ENCODE peak calls at places on chromosome 20, in seven cellular contexts. J is ovary, S is aorta, F is lower lobe of right lung, L is substantia nigra, H is ascending aorta, Y is OCI-LY7. Z is an unnamed sample.

GRCh38 chr20:57804470-57805250 is 94.8 kb upstream of the PMEPA1 start:
- DNase-seq in Y (no peak), H (no peak), J (no peak), S (peak), F (no peak), L (no peak), Z (no peak)

GRCh38 chr20:58808296-58809046 is 42.2 kb downstream of the GNAS-AS1 start:
- DNase-seq in H (no peak), F (no peak), Y (no peak), L (no peak), J (no peak), S (no peak), Z (no peak)

GRCh38 chr20:38599410-38599882 is 2.2 kb upstream of the ARHGAP40 start:
- DNase-seq in Y (no peak), H (no peak), J (no peak), L (no peak), S (no peak), F (peak), Z (peak)

GRCh38 chr20:11585752-11586352 is 331.8 kb upstream of the BTBD3 start:
- DNase-seq in L (no peak), H (no peak), Y (no peak), J (no peak), S (no peak), F (no peak), Z (no peak)

GRCh38 chr20:38304845-38305447 is 990 bp downstream of the BPI start:
- DNase-seq in F (peak), S (no peak), L (peak), J (no peak), Y (peak), H (no peak), Z (no peak)

GRCh38 chr20:49389854-49390253 is 92.6 kb downstream of the KCNB1 start:
- DNase-seq in L (no peak), F (no peak), S (no peak), H (no peak), Y (no peak), J (no peak), Z (no peak)

GRCh38 chr20:58086763-58087566 is 141.5 kb downstream of the ANKRD60 start:
- DNase-seq in Y (peak), F (no peak), S (no peak), L (peak), H (peak), J (no peak), Z (no peak)

GRCh38 chr20:58179432-58180099 is 48.9 kb downstream of the ANKRD60 start:
- DNase-seq in S (peak), F (peak), H (peak), J (peak), L (peak), Y (peak), Z (no peak)

GRCh38 chr20:12528591-12529041 is 480.2 kb upstream of the SPTLC3 start:
- DNase-seq in Y (no peak), S (no peak), L (no peak), F (no peak), J (no peak), H (no peak), Z (no peak)

GRCh38 chr20:23049201-23049932 is at the start of gene THBD:
- DNase-seq in J (peak), L (no peak), S (peak), H (peak), Y (no peak), F (peak), Z (no peak)

GRCh38 chr20:3987296-3987695 is 28.1 kb downstream of the RNF24 start:
- DNase-seq in J (no peak), H (no peak), Y (no peak), L (no peak), S (no peak), F (no peak), Z (no peak)

GRCh38 chr20:57892471-57892870 is 182.7 kb upstream of the PMEPA1 start:
- DNase-seq in H (no peak), Y (no peak), F (no peak), L (no peak), J (no peak), S (peak), Z (no peak)

GRCh38 chr20:35992713-35993335 is 24.4 kb downstream of the CNBD2 start:
- DNase-seq in H (no peak), L (peak), Y (peak), J (peak), F (no peak), S (no peak), Z (no peak)

GRCh38 chr20:23889775-23890187 is 10.2 kb upstream of the CST5 start:
- DNase-seq in Y (peak), L (peak), F (no peak), H (no peak), J (no peak), S (no peak), Z (no peak)

GRCh38 chr20:44618318-44618731 is 33.2 kb downstream of the ADA start:
- DNase-seq in Y (peak), L (no peak), F (no peak), J (no peak), H (no peak), S (peak), Z (no peak)

GRCh38 chr20:46218656-46219055 is 89.6 kb downstream of the CDH22 start:
- DNase-seq in L (no peak), H (no peak), J (no peak), S (peak), F (no peak), Y (no peak), Z (no peak)

GRCh38 chr20:51190783-51191180 is 167.9 kb upstream of the KCNG1 start:
- DNase-seq in J (no peak), F (no peak), S (no peak), H (no peak), L (no peak), Y (no peak), Z (no peak)

GRCh38 chr20:58175425-58175824 is 53.0 kb downstream of the ANKRD60 start:
- DNase-seq in S (peak), L (no peak), Y (no peak), J (no peak), H (no peak), F (no peak), Z (no peak)

DNA sequence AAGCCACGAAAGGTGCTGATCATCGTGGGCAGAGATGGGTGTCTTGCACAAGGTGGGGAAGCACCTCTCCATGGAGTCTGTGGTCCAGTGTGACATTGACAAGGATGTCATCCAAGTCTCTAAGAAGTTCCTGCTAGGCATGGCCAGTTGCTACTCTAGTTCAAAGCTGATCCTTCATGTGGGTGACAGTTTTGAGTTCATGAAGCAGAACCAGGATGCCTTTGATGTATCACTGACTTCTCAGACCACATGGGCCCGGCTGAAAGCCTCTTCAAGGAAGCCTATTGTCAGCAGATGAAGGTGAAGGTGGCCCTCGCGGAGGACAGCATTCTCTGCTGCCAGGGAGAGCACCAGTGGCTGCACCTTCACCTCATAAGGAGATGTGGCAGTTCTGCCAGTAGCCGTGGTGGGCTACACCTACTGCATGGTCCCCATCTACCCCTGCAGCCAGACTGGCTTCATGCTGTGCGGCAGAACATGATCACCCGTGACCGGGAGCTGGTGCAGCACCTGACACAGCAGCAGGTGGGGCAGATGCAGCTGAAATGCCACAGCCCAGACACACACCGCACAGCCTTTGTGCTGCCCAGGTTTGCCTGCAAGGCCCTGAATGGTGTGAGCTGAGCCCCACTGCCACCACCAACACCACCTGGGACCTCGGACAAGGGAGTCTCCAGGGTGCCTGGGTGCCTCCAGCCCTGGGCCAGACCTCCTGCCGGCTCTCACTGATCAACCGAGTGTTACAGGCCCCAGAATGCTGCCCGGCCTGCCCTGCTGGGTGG is 75.0 kb upstream of the SULF2 start:
- DNase-seq in F (no peak), J (no peak), S (no peak), H (no peak), L (no peak), Y (peak), Z (no peak)
- H3K27ac ChIP-seq in F (no peak), J (no peak), S (no peak), H (no peak), L (no peak), Y (no peak), Z (no peak)

GRCh38 chr20:34557936-34558319 is 590 bp upstream of the MAP1LC3A start:
- DNase-seq in J (no peak), L (no peak), F (no peak), Y (no peak), S (no peak), H (peak), Z (no peak)
- H3K27ac ChIP-seq in J (peak), L (peak), F (peak), Y (no peak), S (peak), H (peak), Z (no peak)

DNA sequence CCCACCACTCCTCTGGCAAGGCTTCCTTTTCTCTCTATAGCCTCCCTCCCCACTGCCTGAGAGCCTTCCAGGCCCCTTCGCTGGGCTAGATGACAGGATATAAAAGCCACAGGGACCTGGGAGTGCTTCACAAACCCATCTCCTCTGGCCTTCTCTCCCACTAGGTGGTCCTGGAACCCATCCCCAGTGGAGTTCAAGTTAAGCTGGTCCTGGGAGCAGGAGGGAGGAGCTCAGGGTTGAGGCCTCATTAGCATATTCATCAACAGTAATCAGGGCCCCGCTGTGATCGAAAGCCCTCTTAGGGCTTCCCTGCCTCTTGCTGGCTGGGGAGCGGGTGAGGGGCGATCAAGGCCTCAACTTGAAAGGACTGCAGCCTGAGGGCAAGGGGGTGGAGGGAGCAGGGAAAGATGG is 9.1 kb downstream of the EBF4 start:
- DNase-seq in L (no peak), H (no peak), J (no peak), Y (no peak), S (no peak), F (no peak), Z (no peak)
- H3K27ac ChIP-seq in L (no peak), H (no peak), J (no peak), Y (no peak), S (no peak), F (no peak), Z (no peak)

DNA sequence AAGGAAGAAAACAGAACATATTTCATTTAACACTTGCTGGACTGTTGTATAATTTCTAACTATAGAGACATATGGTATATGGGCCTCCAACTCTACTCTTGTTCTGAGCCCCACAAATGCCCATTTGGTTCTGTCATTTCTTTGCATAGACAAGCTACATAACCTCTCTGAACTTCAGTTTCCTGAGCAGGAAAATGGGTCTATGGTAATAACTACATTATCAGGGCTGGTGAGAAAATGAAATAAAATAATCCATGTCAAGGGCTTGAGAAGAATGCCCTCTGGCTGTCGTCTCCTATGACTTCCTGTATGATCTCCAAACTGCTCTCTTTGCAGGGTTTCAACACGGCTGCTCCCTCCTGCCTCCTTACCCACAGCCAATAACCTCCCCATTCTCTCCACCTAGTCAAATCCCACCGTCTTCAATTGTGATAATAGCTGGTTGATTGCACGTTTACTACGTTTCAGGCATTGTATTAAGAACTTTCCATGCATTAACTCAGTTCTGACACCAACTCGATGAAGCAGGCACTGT is 12.0 kb downstream of the ZCCHC3 start:
- DNase-seq in J (no peak), S (no peak), F (no peak), L (no peak), H (no peak), Y (no peak), Z (no peak)
- H3K27ac ChIP-seq in J (peak), S (peak), F (peak), L (peak), H (peak), Y (no peak), Z (peak)

GRCh38 chr20:25297141-25297905 is 49.4 kb downstream of the PYGB start:
- DNase-seq in H (no peak), L (no peak), Y (no peak), F (no peak), J (no peak), S (no peak), Z (no peak)

GRCh38 chr20:25302596-25302995 is 54.7 kb downstream of the PYGB start:
- DNase-seq in L (no peak), Y (no peak), H (no peak), S (no peak), F (no peak), J (no peak), Z (no peak)

GRCh38 chr20:25301357-25301920 is 53.6 kb downstream of the PYGB start:
- DNase-seq in H (no peak), S (no peak), F (no peak), L (no peak), Y (no peak), J (no peak), Z (no peak)

GRCh38 chr20:25300496-25301170 is 52.7 kb downstream of the PYGB start:
- DNase-seq in Y (no peak), S (no peak), F (no peak), H (no peak), L (no peak), J (no peak), Z (no peak)

GRCh38 chr20:25299801-25300200 is 51.9 kb downstream of the PYGB start:
- DNase-seq in J (no peak), F (no peak), L (no peak), S (no peak), H (no peak), Y (no peak), Z (no peak)
- H3K27ac ChIP-seq in J (no peak), F (no peak), L (no peak), S (no peak), H (no peak), Y (no peak), Z (peak)

DNA sequence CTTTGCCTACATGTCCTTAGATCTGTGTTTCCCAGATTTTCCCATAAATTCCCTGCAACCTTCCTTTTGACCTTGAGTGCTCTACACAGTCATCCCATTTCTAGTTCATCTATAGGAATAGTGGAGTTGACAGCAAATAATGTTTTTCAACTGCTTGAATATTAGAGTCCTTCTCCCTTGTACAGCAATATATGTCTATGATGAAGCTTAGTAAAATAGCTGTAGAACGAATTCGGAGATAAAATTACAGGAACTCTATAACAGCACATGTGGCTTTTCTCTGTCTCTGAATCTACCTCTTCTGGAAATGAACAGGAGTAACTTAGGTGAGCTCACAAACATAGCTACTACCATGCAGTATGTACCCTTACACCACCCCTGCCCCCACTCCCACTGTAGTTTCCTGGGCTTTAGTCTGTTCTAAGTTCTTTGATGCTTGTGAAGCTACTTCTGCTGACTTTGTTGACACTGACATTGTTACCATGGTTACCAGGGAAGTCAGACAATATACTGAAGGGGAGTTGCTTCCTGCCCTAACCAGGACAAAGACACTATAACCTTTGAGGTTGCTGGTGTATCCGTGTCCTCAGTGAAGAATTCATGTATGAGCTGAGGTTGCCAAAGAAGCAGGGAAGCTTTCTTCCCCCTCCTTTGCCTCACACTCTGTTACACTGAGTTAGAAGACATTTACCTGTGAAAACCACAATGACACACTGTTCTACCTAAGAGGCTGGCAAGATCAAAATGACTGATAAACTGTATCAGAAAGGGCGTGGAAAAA is 35.8 kb upstream of the SHLD1 start:
- DNase-seq in L (no peak), F (no peak), S (no peak), J (no peak), H (no peak), Y (peak), Z (peak)
- H3K27ac ChIP-seq in L (no peak), F (no peak), S (no peak), J (no peak), H (no peak), Y (no peak), Z (peak)

Z was measured in epithelial cell of prostate.